ENCODE peak calls at places on chromosome 3, in four cellular contexts. One of them, this sample, is unnamed.
A peak's percentile ranks its signal among the peaks of the same experiment; 100 is the strongest.

GRCh38 chr3:184315871-184316661 is 1.7 kb downstream of the EIF4G1 start:
- DNase-seq in fibroblast of pulmonary artery: peak; percentile 34
- DNase-seq in A549: no peak
- DNase-seq in testis: no peak
- DNase-seq in this sample: no peak

GRCh38 chr3:111521881-111522280 is 20.1 kb upstream of the CD96 start:
- DNase-seq in fibroblast of pulmonary artery: peak; percentile 59
- DNase-seq in A549: no peak
- DNase-seq in testis: no peak
- DNase-seq in this sample: no peak

GRCh38 chr3:167684389-167684993 is 30.7 kb upstream of the WDR49 start:
- DNase-seq in fibroblast of pulmonary artery: peak; percentile 78
- DNase-seq in A549: peak; percentile 54
- DNase-seq in testis: peak; percentile 79
- DNase-seq in this sample: peak; percentile 77

GRCh38 chr3:168284728-168285127 is 189.0 kb upstream of the GOLIM4 start:
- DNase-seq in fibroblast of pulmonary artery: no peak
- DNase-seq in A549: no peak
- DNase-seq in testis: no peak
- DNase-seq in this sample: no peak

GRCh38 chr3:105369501-105370371 is 3.0 kb downstream of the ALCAM start:
- DNase-seq in fibroblast of pulmonary artery: peak; percentile 84
- DNase-seq in A549: peak; percentile 73
- DNase-seq in testis: peak; percentile 70
- DNase-seq in this sample: peak; percentile 79

GRCh38 chr3:186839874-186840641 is 2.5 kb upstream of the ADIPOQ start:
- DNase-seq in fibroblast of pulmonary artery: peak; percentile 59
- DNase-seq in A549: no peak
- DNase-seq in testis: no peak
- DNase-seq in this sample: no peak

GRCh38 chr3:178078933-178079332 is 457.3 kb upstream of the KCNMB2 start:
- DNase-seq in fibroblast of pulmonary artery: peak; percentile 91
- DNase-seq in A549: no peak
- DNase-seq in testis: peak; percentile 52
- DNase-seq in this sample: no peak

GRCh38 chr3:150460484-150460883 is 52.4 kb downstream of the TSC22D2 start:
- DNase-seq in fibroblast of pulmonary artery: no peak
- DNase-seq in A549: no peak
- DNase-seq in testis: no peak
- DNase-seq in this sample: no peak

GRCh38 chr3:175716451-175716850 is 857.3 kb downstream of the NAALADL2 start:
- DNase-seq in fibroblast of pulmonary artery: peak; percentile 1
- DNase-seq in A549: no peak
- DNase-seq in testis: no peak
- DNase-seq in this sample: no peak

GRCh38 chr3:4981160-4981687 is 2.0 kb downstream of the BHLHE40 start:
- DNase-seq in fibroblast of pulmonary artery: peak; percentile 55
- DNase-seq in A549: peak; percentile 63
- DNase-seq in testis: no peak
- DNase-seq in this sample: no peak

GRCh38 chr3:38646630-38647029 is 2.9 kb downstream of the SCN5A start:
- DNase-seq in fibroblast of pulmonary artery: peak; percentile 54
- DNase-seq in A549: peak; percentile 77
- DNase-seq in testis: no peak
- DNase-seq in this sample: peak; percentile 59

GRCh38 chr3:127783166-127783565 is 39.1 kb downstream of the MGLL start:
- DNase-seq in fibroblast of pulmonary artery: no peak
- DNase-seq in A549: no peak
- DNase-seq in testis: no peak
- DNase-seq in this sample: no peak

GRCh38 chr3:127786358-127787070 is 35.8 kb downstream of the MGLL start:
- DNase-seq in fibroblast of pulmonary artery: no peak
- DNase-seq in A549: no peak
- DNase-seq in testis: peak; percentile 87
- DNase-seq in this sample: peak; percentile 46

GRCh38 chr3:127784283-127784682 is 38.0 kb downstream of the MGLL start:
- DNase-seq in fibroblast of pulmonary artery: no peak
- DNase-seq in A549: no peak
- DNase-seq in testis: no peak
- DNase-seq in this sample: no peak

GRCh38 chr3:127785711-127786265 is 36.5 kb downstream of the MGLL start:
- DNase-seq in fibroblast of pulmonary artery: no peak
- DNase-seq in A549: no peak
- DNase-seq in testis: no peak
- DNase-seq in this sample: no peak

GRCh38 chr3:127784865-127785710 is 37.2 kb downstream of the MGLL start:
- DNase-seq in fibroblast of pulmonary artery: no peak
- DNase-seq in A549: no peak
- DNase-seq in testis: no peak
- DNase-seq in this sample: no peak
- TF ChIP-seq CTCF in fibroblast of pulmonary artery: no peak
- TF ChIP-seq CTCF in A549: no peak
- TF ChIP-seq CTCF in testis: no peak
- TF ChIP-seq CTCF in this sample: no peak

DNA sequence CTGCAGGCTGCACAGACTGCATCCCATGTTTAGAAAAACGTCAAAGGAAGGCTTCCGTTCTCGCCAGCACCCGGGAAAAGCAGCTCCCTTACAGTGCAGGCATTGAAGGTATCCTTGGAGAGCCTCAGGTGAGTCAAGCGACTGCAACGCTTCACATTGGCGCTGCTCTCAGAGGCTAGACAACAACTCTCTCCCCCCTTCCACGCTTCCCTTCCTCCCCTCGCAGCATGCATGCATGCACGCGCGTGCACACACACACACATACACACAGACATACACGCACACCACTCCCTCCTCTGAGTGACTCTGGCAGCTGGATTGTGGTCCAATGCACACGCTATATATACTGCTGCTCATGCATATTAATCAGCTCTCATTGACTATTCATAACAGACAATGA is 191.1 kb downstream of the PDZRN3 start:
- DNase-seq in fibroblast of pulmonary artery: no peak
- DNase-seq in A549: no peak
- DNase-seq in testis: no peak
- DNase-seq in this sample: peak; percentile 12
- H3K4me3 ChIP-seq in fibroblast of pulmonary artery: no peak overlapping the region
- H3K4me3 ChIP-seq in A549: no peak overlapping the region
- H3K4me3 ChIP-seq in testis: no peak overlapping the region
- H3K4me3 ChIP-seq in this sample: no peak overlapping the region

GRCh38 chr3:56801151-56801596 is 575 bp downstream of the ARHGEF3 start:
- DNase-seq in fibroblast of pulmonary artery: no peak
- DNase-seq in A549: no peak
- DNase-seq in testis: peak; percentile 39
- DNase-seq in this sample: no peak
- TF ChIP-seq CTCF in fibroblast of pulmonary artery: no peak
- TF ChIP-seq CTCF in A549: no peak
- TF ChIP-seq CTCF in testis: no peak
- TF ChIP-seq CTCF in this sample: no peak

GRCh38 chr3:116263842-116264545 is 181.3 kb downstream of the LSAMP start:
- DNase-seq in fibroblast of pulmonary artery: peak; percentile 69
- DNase-seq in A549: no peak
- DNase-seq in testis: no peak
- DNase-seq in this sample: no peak
- H3K4me3 ChIP-seq in fibroblast of pulmonary artery: no peak overlapping the region
- H3K4me3 ChIP-seq in A549: no peak overlapping the region
- H3K4me3 ChIP-seq in testis: no peak overlapping the region
- H3K4me3 ChIP-seq in this sample: no peak overlapping the region

DNA sequence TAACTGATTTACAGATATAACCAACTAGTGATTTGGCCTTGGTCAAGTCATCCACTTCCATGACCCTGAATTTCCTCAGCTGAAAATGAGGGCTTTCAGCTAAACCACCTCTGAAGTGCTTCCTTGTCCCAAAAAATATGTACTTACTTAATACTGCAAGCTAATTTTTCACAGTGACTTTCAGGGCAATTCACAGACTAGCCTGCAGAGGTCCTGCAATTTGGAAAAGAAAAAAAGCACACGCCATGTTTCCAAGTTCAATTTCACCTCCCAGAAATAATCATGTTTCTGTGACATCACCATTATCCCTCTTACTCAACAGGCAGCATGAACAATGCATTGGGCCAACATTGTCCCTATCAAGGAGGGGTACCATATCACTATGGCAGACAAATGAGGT is 218.2 kb downstream of the SHOX2 start:
- DNase-seq in fibroblast of pulmonary artery: no peak
- DNase-seq in A549: no peak
- DNase-seq in testis: no peak
- DNase-seq in this sample: no peak
- TF ChIP-seq CTCF in fibroblast of pulmonary artery: no peak
- TF ChIP-seq CTCF in A549: no peak
- TF ChIP-seq CTCF in testis: no peak
- TF ChIP-seq CTCF in this sample: no peak

GRCh38 chr3:194754091-194754490 is 68.4 kb downstream of the FAM43A start:
- DNase-seq in fibroblast of pulmonary artery: no peak
- DNase-seq in A549: no peak
- DNase-seq in testis: no peak
- DNase-seq in this sample: no peak

GRCh38 chr3:194757629-194758028 is 71.9 kb downstream of the FAM43A start:
- DNase-seq in fibroblast of pulmonary artery: no peak
- DNase-seq in A549: no peak
- DNase-seq in testis: peak; percentile 63
- DNase-seq in this sample: peak; percentile 51

GRCh38 chr3:194758716-194759115 is 73.0 kb downstream of the FAM43A start:
- DNase-seq in fibroblast of pulmonary artery: no peak
- DNase-seq in A549: no peak
- DNase-seq in testis: no peak
- DNase-seq in this sample: no peak

GRCh38 chr3:194756460-194757355 is 71.0 kb downstream of the FAM43A start:
- DNase-seq in fibroblast of pulmonary artery: no peak
- DNase-seq in A549: no peak
- DNase-seq in testis: no peak
- DNase-seq in this sample: peak; percentile 15

DNA sequence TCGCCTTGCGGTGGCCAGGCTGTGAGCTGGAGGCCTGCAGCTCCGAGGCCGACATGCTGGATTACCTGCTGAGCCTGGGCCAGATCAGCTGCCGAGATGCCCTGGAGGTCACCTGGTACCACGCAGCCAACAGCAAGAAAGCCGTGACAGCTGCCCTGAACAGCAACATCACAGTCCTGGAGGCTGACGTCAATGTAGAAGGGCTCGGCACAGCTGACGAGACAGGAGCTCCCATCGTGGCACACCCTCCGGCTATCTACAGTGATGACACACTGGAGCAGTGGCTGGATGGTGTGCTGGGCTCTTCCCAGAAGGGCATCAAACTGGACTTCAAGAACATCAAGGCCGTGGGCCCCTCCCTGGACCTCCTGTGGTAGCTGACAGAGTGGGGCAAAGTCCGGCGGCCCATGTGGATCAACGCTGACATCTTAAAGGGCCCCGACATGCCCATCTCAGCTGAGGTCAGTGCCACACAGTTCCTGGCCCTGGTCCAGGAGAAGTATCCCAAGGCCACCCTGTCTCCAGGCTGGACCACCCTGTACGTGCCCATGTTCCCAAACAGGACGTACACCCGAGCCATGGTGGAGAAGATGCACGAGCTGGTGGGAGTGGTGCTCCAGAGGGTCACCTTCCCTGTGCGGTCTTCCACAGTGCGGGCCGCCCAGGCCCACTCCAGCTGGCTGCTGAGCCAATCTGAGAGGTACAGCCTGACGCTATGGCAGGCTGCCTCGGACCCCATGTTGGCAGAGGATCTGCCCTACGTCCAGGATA is 70.2 kb downstream of the FAM43A start:
- DNase-seq in fibroblast of pulmonary artery: no peak
- DNase-seq in A549: no peak
- DNase-seq in testis: no peak
- DNase-seq in this sample: no peak
- H3K4me3 ChIP-seq in fibroblast of pulmonary artery: no peak overlapping the region
- H3K4me3 ChIP-seq in A549: no peak overlapping the region
- H3K4me3 ChIP-seq in testis: no peak overlapping the region
- H3K4me3 ChIP-seq in this sample: no peak overlapping the region

DNA sequence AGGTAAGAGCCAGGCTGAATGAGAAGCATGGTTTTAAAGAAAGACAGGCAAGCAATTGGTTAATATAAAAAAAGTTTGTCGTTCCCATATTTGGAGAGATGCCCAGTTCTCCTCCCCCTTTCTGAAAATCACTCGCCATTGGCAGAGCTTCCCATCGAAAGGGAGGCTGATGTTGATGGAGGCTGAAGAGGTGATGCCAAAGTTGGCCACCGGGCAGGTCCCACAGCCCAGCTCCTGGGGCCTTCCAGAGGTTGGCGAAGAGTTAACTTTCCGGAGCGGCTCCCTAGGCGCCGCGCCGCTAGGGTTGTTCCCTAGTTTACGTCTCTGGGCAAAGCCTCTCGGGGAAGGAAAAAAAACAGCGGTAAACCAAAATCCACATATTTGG is 792 bp downstream of the PCOLCE2 start:
- DNase-seq in fibroblast of pulmonary artery: peak; percentile 43
- DNase-seq in A549: peak; percentile 90
- DNase-seq in testis: peak; percentile 19
- DNase-seq in this sample: peak; percentile 72
- TF ChIP-seq CTCF in fibroblast of pulmonary artery: no peak
- TF ChIP-seq CTCF in A549: no peak
- TF ChIP-seq CTCF in testis: no peak
- TF ChIP-seq CTCF in this sample: no peak

This sample was measured in A673.